ENCODE peak calls at places on chromosomes 3 and 15, in ten cellular contexts. V is fibroblast of villous mesenchyme; W is SK-MEL-5; H is OCI-LY7; T is stimulated activated CD8-positive, alpha-beta memory T cell treated with anti-CD3 and anti-CD28 coated beads, Interleukin-15, amount 100 ng/mL, for 1 hour; M is GOT3; C is HFF-Myc; P is naive thymus-derived CD4-positive, alpha-beta T cell; F is AG09309; U is Right ventricle myocardium superior. Q is an unnamed sample.
A peak's percentile ranks its signal among the peaks of the same experiment; 100 is the strongest.

GRCh38 chr15:66046751-66047150 is 177.5 kb downstream of the RAB11A start:
- DNase-seq in C (no peak), P (no peak), F (no peak), U (no peak), V (no peak), T (no peak), H (peak; percentile 14), W (no peak), M (no peak), Q (no peak)

GRCh38 chr15:68335251-68335650 is 57.7 kb downstream of the FEM1B start:
- DNase-seq in H (no peak), W (peak; percentile 13), U (peak; percentile 54), P (no peak), F (no peak), M (no peak), T (no peak), C (no peak), V (no peak), Q (no peak)

GRCh38 chr3:47781326-47781684 is 388 bp downstream of the SMARCC1 start:
- DNase-seq in C (no peak), T (peak; percentile 20), M (no peak), V (peak; percentile 42), H (peak; percentile 65), U (peak; percentile 81), F (no peak), P (no peak), W (peak; percentile 35), Q (no peak)

GRCh38 chr3:124694486-124694885 is 35.8 kb upstream of the UMPS start:
- DNase-seq in F (no peak), W (no peak), M (no peak), H (no peak), C (no peak), T (no peak), P (no peak), V (no peak), U (no peak), Q (no peak)

GRCh38 chr3:10004506-10004905 is 17.9 kb upstream of the EMC3 start:
- DNase-seq in F (no peak), C (no peak), T (no peak), V (no peak), W (no peak), U (no peak), M (no peak), H (no peak), P (no peak), Q (no peak)

GRCh38 chr3:80785475-80785874 is 976.0 kb downstream of the GBE1 start:
- DNase-seq in V (no peak), U (no peak), F (no peak), C (no peak), P (no peak), M (no peak), H (no peak), T (no peak), W (peak; percentile 25), Q (no peak)

GRCh38 chr3:183506674-183507290 is 48.7 kb downstream of the KLHL6 start:
- DNase-seq in U (no peak), P (no peak), F (no peak), T (no peak), V (no peak), C (no peak), W (no peak), H (peak; percentile 41), M (no peak), Q (no peak)

GRCh38 chr3:129305592-129306091 is 27.0 kb downstream of the HMCES start:
- DNase-seq in V (peak; percentile 95), H (no peak), P (no peak), U (peak; percentile 89), T (no peak), W (no peak), M (peak; percentile 44), F (peak; percentile 57), C (peak; percentile 88), Q (peak; percentile 43)

GRCh38 chr15:73700041-73700842 is 16.1 kb downstream of the CD276 start:
- DNase-seq in W (peak; percentile 81), M (no peak), F (no peak), T (peak; percentile 54), C (no peak), P (peak; percentile 62), V (peak; percentile 84), U (peak; percentile 79), H (peak; percentile 80), Q (peak; percentile 65)

GRCh38 chr3:115286529-115287197 is 139.6 kb upstream of the ZBTB20 start:
- DNase-seq in M (no peak), T (no peak), C (no peak), F (no peak), W (no peak), V (no peak), P (no peak), H (no peak), U (no peak), Q (no peak)

Q was measured in memory B cell.